ENCODE peak calls at places on chromosomes 16 and 17, in six cellular contexts. One of them, this sample, is unnamed.

GRCh38 chr17:43360376-43360738 is 38.4 kb upstream of the ARL4D start:
- DNase-seq in A549: peak
- DNase-seq in mammary epithelial cell: no peak
- DNase-seq in left ventricle myocardium inferior: no peak
- DNase-seq in cardiac muscle cell: no peak
- DNase-seq in GM06990: peak
- DNase-seq in this sample: peak

GRCh38 chr17:20028436-20028835 is 19.3 kb downstream of the SPECC1 start:
- DNase-seq in left ventricle myocardium inferior: no peak
- DNase-seq in cardiac muscle cell: no peak
- DNase-seq in A549: no peak
- DNase-seq in GM06990: no peak
- DNase-seq in mammary epithelial cell: no peak
- DNase-seq in this sample: peak

GRCh38 chr17:73616120-73616872 is 27.9 kb downstream of the SDK2 start:
- DNase-seq in mammary epithelial cell: no peak
- DNase-seq in GM06990: no peak
- DNase-seq in cardiac muscle cell: peak
- DNase-seq in A549: no peak
- DNase-seq in left ventricle myocardium inferior: no peak
- DNase-seq in this sample: no peak

GRCh38 chr16:52549011-52549692 is 2.2 kb upstream of the TOX3 start:
- DNase-seq in left ventricle myocardium inferior: no peak
- DNase-seq in A549: no peak
- DNase-seq in cardiac muscle cell: peak
- DNase-seq in mammary epithelial cell: no peak
- DNase-seq in GM06990: no peak
- DNase-seq in this sample: no peak

GRCh38 chr17:77498875-77499698 is 358.3 kb downstream of the SEC14L1 start:
- DNase-seq in A549: no peak
- DNase-seq in mammary epithelial cell: no peak
- DNase-seq in GM06990: peak
- DNase-seq in cardiac muscle cell: no peak
- DNase-seq in left ventricle myocardium inferior: no peak
- DNase-seq in this sample: no peak

GRCh38 chr16:87461466-87461975 is 31.3 kb downstream of the ZCCHC14 start:
- DNase-seq in cardiac muscle cell: peak
- DNase-seq in left ventricle myocardium inferior: peak
- DNase-seq in A549: peak
- DNase-seq in GM06990: peak
- DNase-seq in mammary epithelial cell: peak
- DNase-seq in this sample: no peak

GRCh38 chr16:48820379-48820778 is 210.4 kb upstream of the N4BP1 start:
- DNase-seq in left ventricle myocardium inferior: no peak
- DNase-seq in cardiac muscle cell: no peak
- DNase-seq in mammary epithelial cell: no peak
- DNase-seq in A549: no peak
- DNase-seq in GM06990: no peak
- DNase-seq in this sample: no peak

GRCh38 chr17:32876414-32877163 is at the start of gene MYO1D:
- DNase-seq in cardiac muscle cell: peak
- DNase-seq in left ventricle myocardium inferior: peak
- DNase-seq in A549: peak
- DNase-seq in mammary epithelial cell: peak
- DNase-seq in GM06990: peak
- DNase-seq in this sample: no peak

GRCh38 chr16:65414284-65414984 is 292.6 kb upstream of the CDH11 start:
- DNase-seq in A549: no peak
- DNase-seq in cardiac muscle cell: no peak
- DNase-seq in left ventricle myocardium inferior: no peak
- DNase-seq in mammary epithelial cell: peak
- DNase-seq in GM06990: no peak
- DNase-seq in this sample: peak

GRCh38 chr16:72812651-72813050 is 235.3 kb downstream of the ZFHX3 start:
- DNase-seq in A549: no peak
- DNase-seq in mammary epithelial cell: no peak
- DNase-seq in cardiac muscle cell: peak
- DNase-seq in left ventricle myocardium inferior: no peak
- DNase-seq in GM06990: no peak
- DNase-seq in this sample: no peak

GRCh38 chr17:3920940-3921852 is 4.9 kb upstream of the P2RX1 start:
- DNase-seq in left ventricle myocardium inferior: no peak
- DNase-seq in mammary epithelial cell: no peak
- DNase-seq in cardiac muscle cell: no peak
- DNase-seq in A549: no peak
- DNase-seq in GM06990: no peak
- DNase-seq in this sample: no peak

GRCh38 chr17:27379863-27380533 is 76.2 kb upstream of the KSR1 start:
- DNase-seq in GM06990: no peak
- DNase-seq in mammary epithelial cell: peak
- DNase-seq in A549: no peak
- DNase-seq in left ventricle myocardium inferior: peak
- DNase-seq in cardiac muscle cell: no peak
- DNase-seq in this sample: no peak

GRCh38 chr17:49217651-49218413 is 7.3 kb downstream of the ABI3 start:
- DNase-seq in cardiac muscle cell: no peak
- DNase-seq in mammary epithelial cell: no peak
- DNase-seq in GM06990: peak
- DNase-seq in left ventricle myocardium inferior: peak
- DNase-seq in A549: no peak
- DNase-seq in this sample: no peak

GRCh38 chr17:3543453-3543852 is 14.2 kb downstream of the TRPV3 start:
- DNase-seq in left ventricle myocardium inferior: no peak
- DNase-seq in cardiac muscle cell: no peak
- DNase-seq in GM06990: no peak
- DNase-seq in mammary epithelial cell: no peak
- DNase-seq in A549: no peak
- DNase-seq in this sample: no peak

GRCh38 chr17:48259710-48260291 is 152.2 kb downstream of the SNX11 start:
- DNase-seq in mammary epithelial cell: peak
- DNase-seq in GM06990: no peak
- DNase-seq in cardiac muscle cell: peak
- DNase-seq in left ventricle myocardium inferior: no peak
- DNase-seq in A549: peak
- DNase-seq in this sample: no peak

GRCh38 chr16:62404857-62405611 is 368.8 kb upstream of the CDH8 start:
- DNase-seq in cardiac muscle cell: no peak
- DNase-seq in left ventricle myocardium inferior: no peak
- DNase-seq in mammary epithelial cell: no peak
- DNase-seq in GM06990: no peak
- DNase-seq in A549: no peak
- DNase-seq in this sample: no peak

GRCh38 chr17:19329136-19329535 is 33.4 kb downstream of the B9D1 start:
- DNase-seq in A549: no peak
- DNase-seq in left ventricle myocardium inferior: no peak
- DNase-seq in cardiac muscle cell: no peak
- DNase-seq in GM06990: no peak
- DNase-seq in mammary epithelial cell: no peak
- DNase-seq in this sample: no peak

GRCh38 chr16:88322500-88322970 is 60.2 kb upstream of the ZNF469 start:
- DNase-seq in A549: no peak
- DNase-seq in left ventricle myocardium inferior: no peak
- DNase-seq in GM06990: no peak
- DNase-seq in mammary epithelial cell: no peak
- DNase-seq in cardiac muscle cell: no peak
- DNase-seq in this sample: no peak

GRCh38 chr16:72961115-72961832 is 86.7 kb downstream of the ZFHX3 start:
- DNase-seq in left ventricle myocardium inferior: no peak
- DNase-seq in cardiac muscle cell: no peak
- DNase-seq in GM06990: no peak
- DNase-seq in A549: peak
- DNase-seq in mammary epithelial cell: no peak
- DNase-seq in this sample: no peak

GRCh38 chr16:84976644-84977400 is 34.5 kb downstream of the ZDHHC7 start:
- DNase-seq in left ventricle myocardium inferior: peak
- DNase-seq in GM06990: no peak
- DNase-seq in cardiac muscle cell: no peak
- DNase-seq in A549: no peak
- DNase-seq in mammary epithelial cell: no peak
- DNase-seq in this sample: no peak

GRCh38 chr17:2335726-2336214 is 487 bp downstream of the TSR1 start:
- DNase-seq in GM06990: no peak
- DNase-seq in cardiac muscle cell: no peak
- DNase-seq in A549: no peak
- DNase-seq in left ventricle myocardium inferior: no peak
- DNase-seq in mammary epithelial cell: no peak
- DNase-seq in this sample: no peak

GRCh38 chr16:77834600-77834963 is 46.2 kb downstream of the VAT1L start:
- DNase-seq in left ventricle myocardium inferior: no peak
- DNase-seq in A549: no peak
- DNase-seq in GM06990: no peak
- DNase-seq in cardiac muscle cell: no peak
- DNase-seq in mammary epithelial cell: no peak
- DNase-seq in this sample: peak

GRCh38 chr17:15502315-15503112 is 35.1 kb upstream of the CDRT4 start:
- DNase-seq in left ventricle myocardium inferior: peak
- DNase-seq in mammary epithelial cell: peak
- DNase-seq in cardiac muscle cell: peak
- DNase-seq in A549: peak
- DNase-seq in GM06990: peak
- DNase-seq in this sample: peak

GRCh38 chr17:57889252-57889651 is 39.4 kb upstream of the MRPS23 start:
- DNase-seq in left ventricle myocardium inferior: no peak
- DNase-seq in mammary epithelial cell: no peak
- DNase-seq in cardiac muscle cell: no peak
- DNase-seq in A549: no peak
- DNase-seq in GM06990: no peak
- DNase-seq in this sample: no peak

GRCh38 chr16:86570542-86571196 is 4.0 kb downstream of the FOXC2 start:
- DNase-seq in cardiac muscle cell: no peak
- DNase-seq in mammary epithelial cell: no peak
- DNase-seq in GM06990: no peak
- DNase-seq in A549: no peak
- DNase-seq in left ventricle myocardium inferior: no peak
- DNase-seq in this sample: no peak

GRCh38 chr17:68134046-68134637 is 98.6 kb downstream of the KPNA2 start:
- DNase-seq in mammary epithelial cell: no peak
- DNase-seq in A549: no peak
- DNase-seq in left ventricle myocardium inferior: no peak
- DNase-seq in cardiac muscle cell: no peak
- DNase-seq in GM06990: no peak
- DNase-seq in this sample: no peak

GRCh38 chr17:55332296-55333041 is 67.7 kb downstream of the HLF start:
- DNase-seq in A549: no peak
- DNase-seq in GM06990: no peak
- DNase-seq in cardiac muscle cell: no peak
- DNase-seq in left ventricle myocardium inferior: no peak
- DNase-seq in mammary epithelial cell: no peak
- DNase-seq in this sample: no peak

GRCh38 chr16:16073884-16074781 is 124.7 kb downstream of the ABCC1 start:
- DNase-seq in GM06990: no peak
- DNase-seq in mammary epithelial cell: no peak
- DNase-seq in left ventricle myocardium inferior: no peak
- DNase-seq in cardiac muscle cell: peak
- DNase-seq in A549: peak
- DNase-seq in this sample: peak

GRCh38 chr16:75559564-75560372 is 3.7 kb upstream of the TMEM231 start:
- DNase-seq in cardiac muscle cell: peak
- DNase-seq in left ventricle myocardium inferior: no peak
- DNase-seq in GM06990: no peak
- DNase-seq in mammary epithelial cell: peak
- DNase-seq in A549: no peak
- DNase-seq in this sample: no peak

GRCh38 chr17:45430738-45431530 is 1.7 kb downstream of the ARHGAP27 start:
- DNase-seq in GM06990: peak
- DNase-seq in mammary epithelial cell: no peak
- DNase-seq in cardiac muscle cell: no peak
- DNase-seq in A549: no peak
- DNase-seq in left ventricle myocardium inferior: no peak
- DNase-seq in this sample: no peak

GRCh38 chr16:3022208-3022696 is 1.5 kb downstream of the HCFC1R1 start:
- DNase-seq in A549: peak
- DNase-seq in cardiac muscle cell: peak
- DNase-seq in mammary epithelial cell: peak
- DNase-seq in GM06990: no peak
- DNase-seq in left ventricle myocardium inferior: peak
- DNase-seq in this sample: peak

GRCh38 chr17:15884731-15885130 is 60.2 kb upstream of the ADORA2B start:
- DNase-seq in GM06990: no peak
- DNase-seq in A549: no peak
- DNase-seq in left ventricle myocardium inferior: no peak
- DNase-seq in mammary epithelial cell: peak
- DNase-seq in cardiac muscle cell: no peak
- DNase-seq in this sample: no peak

DNA sequence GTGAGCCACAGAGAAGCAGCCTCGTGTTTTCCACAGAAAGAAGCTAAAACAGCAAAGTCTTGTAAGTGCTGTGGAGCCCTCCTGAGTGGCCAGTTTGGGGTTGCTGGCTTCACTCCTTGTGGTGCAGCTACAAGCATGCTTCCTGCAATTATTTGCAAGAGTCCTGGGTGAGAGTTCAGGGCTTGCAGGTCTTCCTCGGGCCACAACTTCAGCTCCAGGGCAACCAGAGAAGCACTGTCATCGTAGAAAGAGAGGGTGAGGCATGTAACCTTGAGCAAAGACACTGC is 37.9 kb downstream of the SHISA6 start:
- DNase-seq in mammary epithelial cell: no peak
- DNase-seq in left ventricle myocardium inferior: no peak
- DNase-seq in cardiac muscle cell: no peak
- DNase-seq in A549: no peak
- DNase-seq in GM06990: no peak
- DNase-seq in this sample: no peak
- H3K4me3 ChIP-seq in mammary epithelial cell: no peak
- H3K4me3 ChIP-seq in left ventricle myocardium inferior: no peak
- H3K4me3 ChIP-seq in cardiac muscle cell: no peak
- H3K4me3 ChIP-seq in A549: no peak
- H3K4me3 ChIP-seq in GM06990: no peak
- H3K4me3 ChIP-seq in this sample: no peak

GRCh38 chr17:29283496-29283895 is 10.5 kb downstream of the NUFIP2 start:
- DNase-seq in A549: no peak
- DNase-seq in cardiac muscle cell: no peak
- DNase-seq in mammary epithelial cell: no peak
- DNase-seq in GM06990: no peak
- DNase-seq in left ventricle myocardium inferior: no peak
- DNase-seq in this sample: no peak
- TF ChIP-seq CTCF in A549: peak
- TF ChIP-seq CTCF in cardiac muscle cell: peak
- TF ChIP-seq CTCF in mammary epithelial cell: no peak
- TF ChIP-seq CTCF in GM06990: peak
- TF ChIP-seq CTCF in left ventricle myocardium inferior: no peak
- TF ChIP-seq CTCF in this sample: peak

GRCh38 chr16:4092547-4093265 is 23.5 kb downstream of the ADCY9 start:
- DNase-seq in left ventricle myocardium inferior: no peak
- DNase-seq in GM06990: no peak
- DNase-seq in A549: no peak
- DNase-seq in mammary epithelial cell: no peak
- DNase-seq in cardiac muscle cell: no peak
- DNase-seq in this sample: no peak
- H3K4me3 ChIP-seq in left ventricle myocardium inferior: peak
- H3K4me3 ChIP-seq in GM06990: no peak
- H3K4me3 ChIP-seq in A549: no peak
- H3K4me3 ChIP-seq in mammary epithelial cell: no peak
- H3K4me3 ChIP-seq in cardiac muscle cell: no peak
- H3K4me3 ChIP-seq in this sample: no peak

DNA sequence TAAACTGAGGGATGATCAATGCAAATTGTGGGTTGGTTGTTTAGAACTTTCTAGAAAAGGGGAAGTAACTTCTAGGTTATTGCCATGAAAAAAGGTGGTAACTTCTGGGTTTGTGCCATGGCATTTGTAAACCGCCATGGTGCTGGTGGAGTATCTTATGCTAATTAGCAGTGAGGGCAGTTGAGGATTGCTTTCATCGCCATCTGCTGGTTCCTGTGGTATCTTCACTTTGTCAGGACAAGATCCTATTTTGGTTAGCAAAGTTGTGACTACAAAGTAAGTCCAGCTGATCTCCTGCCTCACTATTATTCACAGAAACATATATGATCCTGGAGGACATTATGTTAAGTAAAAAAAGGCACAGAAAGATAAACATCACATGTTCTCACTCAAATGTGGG is 1332.3 kb downstream of the CDH11 start:
- DNase-seq in mammary epithelial cell: no peak
- DNase-seq in GM06990: no peak
- DNase-seq in cardiac muscle cell: no peak
- DNase-seq in left ventricle myocardium inferior: no peak
- DNase-seq in A549: no peak
- DNase-seq in this sample: no peak
- TF ChIP-seq CTCF in mammary epithelial cell: peak
- TF ChIP-seq CTCF in GM06990: no peak
- TF ChIP-seq CTCF in cardiac muscle cell: peak
- TF ChIP-seq CTCF in left ventricle myocardium inferior: no peak
- TF ChIP-seq CTCF in A549: no peak
- TF ChIP-seq CTCF in this sample: peak

This sample was measured in AG09309.